ENCODE peak calls at places on chromosome 16, in nine cellular contexts. T, C, A, J, R, Q, U, V and S are unnamed samples.

GRCh38 chr16:24609417-24609739 is 70.0 kb downstream of the RBBP6 start:
- DNase-seq in V (no peak), C (no peak), R (no peak), T (no peak), J (no peak), A (no peak), Q (no peak), U (no peak), S (no peak)

GRCh38 chr16:82639666-82640336 is 13.0 kb downstream of the CDH13 start:
- DNase-seq in U (peak; percentile 14), T (peak; percentile 26), C (no peak), A (peak; percentile 84), Q (peak; percentile 75), J (peak; percentile 7), V (peak; percentile 20), R (peak; percentile 44), S (no peak)

GRCh38 chr16:67104061-67104460 is 5.7 kb upstream of the PHAF1 start:
- DNase-seq in R (no peak), T (no peak), U (no peak), J (no peak), C (no peak), A (peak; percentile 28), V (no peak), Q (no peak), S (no peak)

GRCh38 chr16:80594756-80595155 is 54.0 kb downstream of the DYNLRB2 start:
- DNase-seq in U (no peak), V (no peak), R (peak; percentile 30), T (no peak), C (no peak), A (no peak), Q (no peak), J (no peak), S (no peak)

GRCh38 chr16:69893086-69893485 is 58.0 kb upstream of the CLEC18A start:
- DNase-seq in Q (no peak), V (no peak), R (no peak), U (no peak), T (no peak), J (no peak), C (no peak), A (no peak), S (no peak)

GRCh38 chr16:54970016-54970415 is 39.4 kb downstream of the IRX5 start:
- DNase-seq in A (no peak), U (no peak), J (no peak), V (no peak), C (no peak), R (no peak), Q (no peak), T (no peak), S (no peak)

GRCh38 chr16:1918890-1919679 is 870 bp upstream of the HS3ST6 start:
- DNase-seq in T (no peak), Q (no peak), C (no peak), J (no peak), R (no peak), U (no peak), A (no peak), V (no peak), S (no peak)

GRCh38 chr16:6165330-6165984 is 1067.9 kb upstream of the EEF2KMT start:
- DNase-seq in C (no peak), V (no peak), Q (no peak), A (no peak), U (no peak), T (no peak), R (peak; percentile 7), J (no peak), S (no peak)

GRCh38 chr16:2977440-2977839 is 2.8 kb downstream of the PKMYT1 start:
- DNase-seq in T (no peak), R (no peak), J (no peak), U (no peak), C (no peak), Q (no peak), V (no peak), A (no peak), S (no peak)

GRCh38 chr16:17469011-17469741 is 1.6 kb downstream of the XYLT1 start:
- DNase-seq in A (no peak), U (no peak), Q (no peak), T (peak; percentile 11), R (peak; percentile 86), V (no peak), J (no peak), C (no peak), S (no peak)

GRCh38 chr16:30095166-30096078 is 591 bp downstream of the YPEL3 start:
- DNase-seq in T (no peak), U (no peak), R (no peak), V (no peak), A (no peak), J (no peak), Q (no peak), C (no peak), S (no peak)